ENCODE peak calls at places on chromosomes 7 and 10, in six cellular contexts. W is Panc1, Z is endothelial cell, Q is left ventricle myocardium inferior, K is endothelial cell of umbilical vein, P is tibial nerve. S is an unnamed sample.

GRCh38 chr7:152106990-152107389 is 81.5 kb downstream of the GALNT11 start:
- DNase-seq in W (no peak), Z (no peak), Q (no peak), K (no peak), P (no peak), S (no peak)

GRCh38 chr10:114478281-114478680 is 74.0 kb upstream of the AFAP1L2 start:
- DNase-seq in W (no peak), Z (no peak), Q (no peak), K (no peak), P (peak), S (no peak)

GRCh38 chr10:52755297-52756062 is 17.1 kb downstream of the MBL2 start:
- DNase-seq in W (no peak), Z (no peak), Q (no peak), K (no peak), P (peak), S (peak)

GRCh38 chr7:2689951-2690705 is 2.1 kb downstream of the AMZ1 start:
- DNase-seq in W (no peak), Z (no peak), Q (no peak), K (no peak), P (no peak), S (peak)

GRCh38 chr7:99008181-99008631 is 129.9 kb downstream of the TRRAP start:
- DNase-seq in W (no peak), Z (no peak), Q (no peak), K (no peak), P (no peak), S (no peak)

GRCh38 chr7:50665403-50666123 is 100.4 kb upstream of the DDC start:
- DNase-seq in W (no peak), Z (no peak), Q (no peak), K (no peak), P (no peak), S (no peak)

GRCh38 chr10:13853854-13854253 is 267.1 kb downstream of the PRPF18 start:
- DNase-seq in W (no peak), Z (no peak), Q (no peak), K (peak), P (peak), S (peak)

GRCh38 chr7:65404020-65404419 is 30.4 kb downstream of the ZNF92 start:
- DNase-seq in W (no peak), Z (no peak), Q (no peak), K (no peak), P (no peak), S (no peak)

GRCh38 chr7:15652776-15653290 is 33.6 kb downstream of the MEOX2 start:
- DNase-seq in W (no peak), Z (no peak), Q (no peak), K (no peak), P (no peak), S (no peak)

GRCh38 chr10:133180192-133180914 is 20.3 kb downstream of the KNDC1 start:
- DNase-seq in W (no peak), Z (no peak), Q (no peak), K (no peak), P (no peak), S (no peak)

GRCh38 chr7:99576251-99576650 is 17.8 kb downstream of the ZNF655 start:
- DNase-seq in W (no peak), Z (no peak), Q (no peak), K (no peak), P (no peak), S (no peak)

GRCh38 chr10:21943633-21944265 is 59.8 kb downstream of the DNAJC1 start:
- DNase-seq in W (no peak), Z (no peak), Q (no peak), K (peak), P (no peak), S (no peak)

GRCh38 chr7:1559626-1560590 is 3.9 kb upstream of the TMEM184A start:
- DNase-seq in W (no peak), Z (no peak), Q (no peak), K (no peak), P (no peak), S (no peak)

GRCh38 chr7:1557771-1558170 is 1.8 kb upstream of the TMEM184A start:
- DNase-seq in W (no peak), Z (no peak), Q (no peak), K (no peak), P (no peak), S (no peak)

GRCh38 chr7:1557006-1557405 is 1.0 kb upstream of the TMEM184A start:
- DNase-seq in W (no peak), Z (no peak), Q (no peak), K (no peak), P (no peak), S (no peak)

GRCh38 chr7:1558841-1559625 is 3.0 kb upstream of the TMEM184A start:
- DNase-seq in W (no peak), Z (no peak), Q (no peak), K (no peak), P (no peak), S (no peak)

DNA sequence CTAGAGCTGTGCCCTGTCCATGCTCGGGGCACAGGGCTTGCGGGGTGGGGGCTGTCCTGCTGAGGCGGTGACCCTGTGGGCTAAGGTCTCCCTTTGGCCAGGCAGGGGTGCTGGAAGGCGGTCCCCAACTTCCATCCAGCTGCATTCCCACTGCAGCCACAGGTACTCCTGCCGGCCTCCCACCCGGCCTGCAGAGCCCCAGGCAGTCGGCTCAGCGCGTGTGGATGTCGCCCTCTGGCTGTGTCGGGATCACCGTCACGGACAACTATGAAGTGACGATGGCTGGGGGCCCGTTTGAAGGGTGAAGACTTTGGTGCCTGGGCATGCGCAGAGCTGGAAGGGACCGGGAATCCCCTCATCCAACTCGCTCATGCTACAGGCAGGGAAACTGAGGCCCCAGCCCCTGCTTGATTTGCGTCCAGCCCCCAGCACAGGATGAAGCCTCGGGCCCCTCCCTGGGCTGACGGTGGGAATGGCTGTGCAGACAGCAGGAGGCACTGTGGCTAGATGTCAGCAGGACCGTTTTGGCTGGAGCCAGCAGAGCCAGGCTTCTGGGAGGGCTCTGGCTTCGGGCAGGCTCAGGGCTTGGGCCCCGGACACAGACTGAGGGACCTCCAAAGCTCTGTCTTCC is 2.3 kb upstream of the TMEM184A start:
- DNase-seq in W (no peak), Z (no peak), Q (peak), K (peak), P (no peak), S (no peak)
- TF ChIP-seq CTCF in W (peak), Z (no peak), Q (peak), K (no peak), P (peak), S (peak)

DNA sequence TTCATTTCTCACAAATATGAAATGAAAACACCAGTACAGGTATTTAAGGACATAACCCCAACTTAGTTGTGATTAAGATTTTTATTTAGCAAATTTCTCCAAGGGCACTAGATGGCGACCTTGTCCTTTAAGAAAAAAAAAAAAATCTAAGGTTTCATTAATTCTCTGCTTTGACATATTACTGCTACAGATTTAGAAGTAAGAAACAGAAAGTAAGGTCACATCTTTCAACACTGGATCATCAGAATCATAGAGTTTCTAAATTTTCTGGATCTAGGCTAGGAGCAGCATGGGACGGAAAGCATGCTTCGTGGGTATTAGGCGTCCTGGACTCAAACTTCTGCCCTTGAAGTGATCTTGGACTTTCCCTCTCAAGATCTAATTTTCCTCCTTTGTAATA is 85.5 kb upstream of the PRKG1 start:
- DNase-seq in W (no peak), Z (no peak), Q (no peak), K (peak), P (no peak), S (no peak)
- TF ChIP-seq CTCF in W (peak), Z (peak), Q (peak), K (peak), P (peak), S (peak)

DNA sequence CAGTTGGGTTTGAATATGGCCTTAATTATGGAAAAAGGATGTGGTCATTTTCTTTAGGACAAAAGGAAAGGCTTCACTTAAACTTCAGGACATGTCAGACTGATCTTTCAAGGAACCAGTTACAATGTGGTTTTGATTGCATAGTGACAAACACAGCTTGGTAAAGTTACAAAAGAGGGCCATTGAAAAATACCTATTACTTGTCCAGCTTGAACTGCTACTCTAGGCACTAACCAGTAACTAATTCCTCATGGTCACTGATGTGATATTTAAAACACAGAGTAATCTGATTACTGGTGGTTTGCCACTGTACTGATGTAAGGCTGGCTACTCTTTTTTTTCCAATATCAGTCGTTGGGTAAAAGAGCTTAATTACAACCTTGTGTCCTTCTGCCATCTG is 22.6 kb downstream of the TES start:
- DNase-seq in W (no peak), Z (no peak), Q (no peak), K (no peak), P (no peak), S (no peak)
- TF ChIP-seq CTCF in W (no peak), Z (no peak), Q (no peak), K (no peak), P (no peak), S (no peak)

DNA sequence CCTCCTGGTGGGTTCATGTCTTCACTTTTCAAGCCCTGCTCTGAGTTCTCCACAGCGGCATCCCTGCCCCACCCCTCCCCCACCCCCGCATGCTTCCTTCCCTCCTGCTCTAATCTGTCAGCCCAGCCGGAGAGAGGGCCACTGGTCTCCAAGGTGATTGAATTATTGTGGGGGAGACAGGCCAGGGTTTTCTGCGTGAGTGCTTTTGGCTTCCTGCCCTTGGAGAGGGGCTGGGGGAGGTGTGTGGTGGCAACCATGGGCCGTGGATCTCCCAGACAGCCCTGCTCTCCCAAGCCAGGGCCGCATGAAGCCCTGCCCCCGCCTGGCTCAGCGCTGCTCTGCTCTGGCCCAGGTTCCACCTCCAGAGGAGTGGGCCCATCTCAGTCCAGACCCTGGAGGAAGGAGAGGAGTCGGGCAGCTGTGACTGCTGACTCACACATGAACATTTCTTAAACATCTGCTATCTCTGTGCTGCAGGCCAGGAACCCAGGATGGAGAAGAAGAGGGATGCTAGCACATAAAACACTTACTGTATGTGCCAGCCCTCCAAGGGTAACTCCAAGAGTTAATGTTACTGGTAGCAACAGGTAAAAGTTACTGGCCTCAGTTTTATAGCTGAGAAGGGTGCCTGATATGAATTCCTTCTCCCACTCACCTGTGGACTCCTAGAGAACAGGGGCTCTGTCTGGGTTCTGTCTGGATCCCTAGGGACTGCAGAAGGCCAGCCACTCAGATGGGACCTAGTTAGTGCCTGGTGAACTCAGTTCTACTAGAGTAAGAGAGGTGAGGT is 110.0 kb downstream of the ZMIZ1 start:
- DNase-seq in W (no peak), Z (peak), Q (no peak), K (peak), P (no peak), S (peak)
- TF ChIP-seq CTCF in W (no peak), Z (no peak), Q (no peak), K (no peak), P (no peak), S (no peak)

GRCh38 chr7:47479821-47480575 is 101.9 kb downstream of the TNS3 start:
- DNase-seq in W (no peak), Z (no peak), Q (no peak), K (no peak), P (no peak), S (no peak)
- TF ChIP-seq CTCF in W (no peak), Z (no peak), Q (no peak), K (no peak), P (no peak), S (no peak)

GRCh38 chr10:124998624-124999291 is 56.8 kb downstream of the ZRANB1 start:
- DNase-seq in W (no peak), Z (no peak), Q (peak), K (no peak), P (no peak), S (no peak)

GRCh38 chr10:125002044-125002422 is 60.1 kb downstream of the ZRANB1 start:
- DNase-seq in W (no peak), Z (no peak), Q (peak), K (no peak), P (no peak), S (no peak)

GRCh38 chr10:124999433-125000365 is 57.8 kb downstream of the ZRANB1 start:
- DNase-seq in W (no peak), Z (no peak), Q (peak), K (peak), P (peak), S (peak)

GRCh38 chr10:125001313-125002043 is 59.6 kb downstream of the ZRANB1 start:
- DNase-seq in W (no peak), Z (no peak), Q (peak), K (no peak), P (no peak), S (no peak)

GRCh38 chr10:125000366-125001312 is 58.7 kb downstream of the ZRANB1 start:
- DNase-seq in W (no peak), Z (no peak), Q (peak), K (no peak), P (no peak), S (no peak)
- TF ChIP-seq CTCF in W (no peak), Z (no peak), Q (peak), K (no peak), P (no peak), S (no peak)

DNA sequence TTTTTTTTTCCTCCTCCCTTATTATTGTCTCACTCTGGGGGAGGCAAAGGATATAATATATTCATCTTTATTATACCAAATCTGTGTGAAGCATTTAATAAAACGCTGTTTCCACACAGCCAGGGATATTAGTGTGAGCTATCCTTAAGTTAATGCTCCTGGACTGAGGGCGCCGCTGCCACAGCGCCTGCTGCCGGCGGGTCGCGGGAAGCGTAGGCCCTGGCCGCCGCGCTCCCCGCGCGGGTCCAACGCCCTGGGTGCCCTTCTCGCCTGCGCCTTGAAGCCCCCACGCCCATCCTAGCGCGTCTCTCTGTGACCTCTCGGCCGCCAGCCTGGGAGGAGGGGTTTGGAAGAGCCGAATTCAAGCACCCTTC is 9.5 kb upstream of the LBX1 start:
- DNase-seq in W (no peak), Z (peak), Q (no peak), K (no peak), P (no peak), S (no peak)
- TF ChIP-seq CTCF in W (peak), Z (peak), Q (peak), K (peak), P (peak), S (peak)

DNA sequence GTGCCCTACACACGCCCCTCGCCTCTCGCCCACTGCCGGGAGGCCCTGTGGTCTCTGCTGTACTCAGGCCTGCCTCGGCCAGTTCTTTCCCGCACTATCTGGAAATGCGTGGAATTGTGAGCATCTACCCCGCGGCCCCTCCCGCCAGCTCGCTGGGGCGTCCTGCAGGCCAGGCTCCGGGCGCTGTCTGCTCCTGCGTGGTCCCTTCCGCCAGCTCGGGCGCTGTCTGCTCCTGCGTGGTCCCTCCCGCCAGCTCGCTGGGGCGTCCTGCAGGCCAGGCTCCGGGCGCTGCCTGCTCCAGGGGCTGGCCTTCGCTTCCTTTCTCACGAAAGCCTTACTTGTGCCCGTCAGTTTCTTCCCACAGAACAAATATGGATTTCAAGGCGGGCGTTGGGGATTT is 14.9 kb downstream of the GET4 start:
- DNase-seq in W (no peak), Z (no peak), Q (no peak), K (no peak), P (no peak), S (no peak)
- TF ChIP-seq CTCF in W (no peak), Z (no peak), Q (no peak), K (no peak), P (no peak), S (no peak)

DNA sequence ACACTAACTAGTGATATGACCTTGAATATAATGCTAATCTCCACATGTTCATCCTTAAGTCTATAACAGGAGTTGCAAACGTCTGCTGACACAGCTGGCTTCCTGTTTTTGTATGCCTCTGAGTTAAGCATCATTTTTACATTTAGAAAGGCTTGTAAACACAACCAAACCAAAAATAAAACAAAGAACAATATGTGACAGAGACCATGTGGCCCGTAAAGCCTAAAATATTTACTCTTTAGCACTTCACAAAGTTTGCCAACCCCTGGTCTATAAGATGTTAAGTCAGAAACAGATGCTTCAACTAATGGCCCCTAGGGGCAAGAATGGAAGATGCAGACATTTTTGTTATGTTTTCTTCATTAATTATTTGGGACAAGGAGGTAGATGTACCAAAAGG is 109.3 kb downstream of the CPEB3 start:
- DNase-seq in W (no peak), Z (no peak), Q (no peak), K (peak), P (no peak), S (no peak)
- TF ChIP-seq CTCF in W (no peak), Z (peak), Q (peak), K (peak), P (no peak), S (peak)